ENCODE peak calls at places on chromosomes 12 and 14, in ten cellular contexts. O is prostate gland, X is lower leg skin, I is ovary, P is right lobe of liver, H is H54, R is spleen, Z is endothelial cell of umbilical vein, F is stomach, S is adrenal gland. U is an unnamed sample.

GRCh38 chr14:88228519-88229236 is 94.4 kb downstream of the KCNK10 start:
- DNase-seq in O (no peak), X (no peak), I (no peak), P (no peak), H (no peak), R (no peak), Z (no peak), F (no peak), S (no peak), U (no peak)

GRCh38 chr14:74257078-74257987 is 18.1 kb downstream of the VSX2 start:
- DNase-seq in O (peak; percentile 8), X (no peak), I (peak; percentile 58), P (peak; percentile 49), H (peak; percentile 43), R (peak; percentile 89), Z (peak; percentile 21), F (peak; percentile 44), S (peak; percentile 41), U (no peak)

GRCh38 chr12:16685107-16685506 is 79.1 kb upstream of the LMO3 start:
- DNase-seq in O (no peak), X (no peak), I (no peak), P (no peak), H (no peak), R (no peak), Z (no peak), F (no peak), S (no peak), U (no peak)

GRCh38 chr12:92582888-92583287 is 119.9 kb upstream of the PLEKHG7 start:
- DNase-seq in O (no peak), X (no peak), I (no peak), P (no peak), H (no peak), R (no peak), Z (no peak), F (no peak), S (no peak), U (no peak)

GRCh38 chr14:50109342-50109741 is 7.0 kb downstream of the VCPKMT start:
- DNase-seq in O (no peak), X (no peak), I (no peak), P (no peak), H (no peak), R (no peak), Z (peak; percentile 11), F (no peak), S (no peak), U (peak; percentile 23)

GRCh38 chr12:113933201-113933786 is 32.8 kb downstream of the RBM19 start:
- DNase-seq in O (no peak), X (no peak), I (peak; percentile 77), P (no peak), H (no peak), R (no peak), Z (no peak), F (no peak), S (no peak), U (no peak)

GRCh38 chr12:57169969-57170368 is 22.6 kb upstream of the LRP1-AS start:
- DNase-seq in O (no peak), X (no peak), I (no peak), P (no peak), H (no peak), R (no peak), Z (no peak), F (no peak), S (no peak), U (no peak)

GRCh38 chr14:85934123-85934885 is 404.4 kb downstream of the FLRT2 start:
- DNase-seq in O (no peak), X (no peak), I (peak; percentile 13), P (peak; percentile 27), H (peak; percentile 3), R (peak; percentile 72), Z (peak; percentile 29), F (peak; percentile 38), S (peak; percentile 19), U (peak; percentile 15)

GRCh38 chr14:70791971-70792370 is 17.3 kb downstream of the MAP3K9 start:
- DNase-seq in O (no peak), X (no peak), I (no peak), P (no peak), H (no peak), R (no peak), Z (no peak), F (no peak), S (no peak), U (no peak)

GRCh38 chr12:92304335-92305066 is 158.9 kb upstream of the BTG1 start:
- DNase-seq in O (no peak), X (no peak), I (no peak), P (no peak), H (no peak), R (no peak), Z (peak; percentile 54), F (no peak), S (no peak), U (no peak)

GRCh38 chr14:29370024-29370423 is 557.6 kb downstream of the PRKD1 start:
- DNase-seq in O (no peak), X (no peak), I (no peak), P (no peak), H (no peak), R (no peak), Z (no peak), F (no peak), S (no peak), U (no peak)

GRCh38 chr12:121011820-121012219 is 4.5 kb downstream of the C12orf43 start:
- DNase-seq in O (no peak), X (no peak), I (no peak), P (no peak), H (no peak), R (no peak), Z (no peak), F (no peak), S (no peak), U (no peak)

GRCh38 chr12:109134186-109134917 is 18.0 kb downstream of the ACACB start:
- DNase-seq in O (no peak), X (no peak), I (no peak), P (peak; percentile 78), H (peak; percentile 59), R (peak; percentile 75), Z (no peak), F (peak; percentile 31), S (peak; percentile 74), U (no peak)

GRCh38 chr14:86515195-86515594 is 985.3 kb downstream of the FLRT2 start:
- DNase-seq in O (no peak), X (no peak), I (no peak), P (no peak), H (no peak), R (no peak), Z (no peak), F (no peak), S (no peak), U (no peak)

GRCh38 chr12:9331218-9331626 is 123.0 kb upstream of the PZP start:
- DNase-seq in O (peak; percentile 55), X (peak; percentile 41), I (peak; percentile 78), P (peak; percentile 66), H (peak; percentile 66), R (peak; percentile 90), Z (peak; percentile 53), F (peak; percentile 78), S (peak; percentile 82), U (peak; percentile 44)

DNA sequence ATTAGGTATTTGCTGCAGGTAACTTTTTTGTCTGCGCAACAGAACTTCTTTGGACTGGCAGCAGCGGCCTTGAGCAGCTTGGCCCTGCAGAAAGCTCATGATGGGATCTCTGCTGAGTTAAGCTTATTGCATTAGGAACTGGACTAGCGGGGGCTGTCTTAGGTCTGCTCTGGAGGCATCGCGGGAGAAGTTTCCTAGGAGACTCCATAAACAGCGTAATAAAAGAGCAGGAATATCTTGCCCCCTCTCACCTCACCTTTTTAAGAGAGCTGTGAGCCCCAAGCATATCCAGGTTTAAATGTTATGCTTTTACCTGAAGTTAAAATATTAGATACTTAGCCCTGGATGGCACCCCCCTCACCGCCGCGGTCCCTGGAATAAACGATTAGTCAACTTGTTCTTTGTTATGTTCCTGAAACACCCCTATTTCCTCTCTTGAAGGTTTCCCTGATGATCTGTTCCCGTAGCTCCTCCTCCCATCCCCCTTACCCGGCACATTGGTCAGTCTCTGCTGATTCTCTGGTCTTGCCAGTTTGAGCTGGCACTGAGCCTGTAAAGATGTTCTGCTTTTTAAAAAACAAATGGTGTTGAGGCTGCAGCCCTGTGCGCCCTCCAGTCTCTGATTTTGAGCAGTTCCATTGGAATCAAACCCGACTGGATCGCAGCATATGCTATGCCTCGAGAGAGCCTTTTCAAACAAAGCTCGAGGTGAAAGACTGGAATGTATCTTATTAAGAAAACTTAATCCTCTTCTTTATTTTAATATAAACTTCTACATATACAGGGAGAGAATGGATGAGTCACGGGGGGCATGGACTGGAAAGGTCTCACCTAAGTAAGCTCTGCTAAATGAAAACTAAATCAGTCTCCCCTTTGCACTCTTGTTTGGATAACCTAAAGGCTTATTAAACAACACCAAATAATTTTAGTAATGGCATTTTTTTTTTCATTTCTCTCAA is 1.9 kb downstream of the MLXIP start:
- DNase-seq in O (peak; percentile 60), X (peak; percentile 81), I (no peak), P (peak; percentile 66), H (peak; percentile 96), R (peak; percentile 81), Z (peak; percentile 91), F (peak; percentile 54), S (peak; percentile 93), U (no peak)
- TF ChIP-seq POLR2A in O (peak; percentile 42), X (no peak), I (peak; percentile 51), P (peak; percentile 79), H (no peak), R (no peak), Z (peak; percentile 80), F (no peak), S (peak; percentile 43), U (no peak)

GRCh38 chr14:20667957-20668356 is 16.4 kb upstream of the RNASE4 start:
- DNase-seq in O (no peak), X (no peak), I (no peak), P (no peak), H (no peak), R (no peak), Z (no peak), F (no peak), S (no peak), U (no peak)
- TF ChIP-seq POLR2A in O (no peak), X (no peak), I (no peak), P (no peak), H (no peak), R (no peak), Z (no peak), F (no peak), S (no peak), U (no peak)

DNA sequence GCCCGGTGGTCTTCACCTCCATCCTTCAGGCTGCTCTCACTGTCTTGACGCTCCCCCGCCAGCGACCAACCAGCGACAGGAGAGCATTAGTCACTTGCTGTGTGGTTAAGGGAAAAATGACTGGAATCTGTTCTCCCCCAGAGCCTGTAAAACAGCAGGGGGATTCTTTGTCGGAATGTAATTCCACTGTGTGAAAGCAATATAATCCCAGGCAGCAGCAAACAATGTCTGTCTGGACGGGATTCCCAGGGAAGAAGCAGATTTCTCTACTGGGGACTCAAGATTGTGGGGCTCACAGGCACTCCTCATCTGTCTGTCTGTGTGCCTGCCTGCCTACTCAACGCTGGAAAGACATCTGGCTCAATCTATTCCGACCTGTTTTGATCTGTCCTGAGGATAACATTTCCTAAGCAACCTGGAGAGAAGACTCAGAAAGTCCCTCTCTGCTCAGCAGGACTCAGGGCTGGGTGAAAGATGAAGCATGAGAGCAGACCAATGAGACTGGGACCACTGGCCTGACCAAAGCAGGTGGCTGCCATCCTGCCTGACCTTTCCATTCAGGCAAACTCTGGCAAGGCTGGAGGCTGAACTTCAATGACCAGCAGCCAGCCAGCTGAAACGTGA is 54.6 kb downstream of the NUAK1 start:
- DNase-seq in O (no peak), X (no peak), I (no peak), P (no peak), H (peak; percentile 70), R (no peak), Z (no peak), F (no peak), S (no peak), U (peak; percentile 29)
- TF ChIP-seq POLR2A in O (no peak), X (no peak), I (no peak), P (no peak), H (peak; percentile 11), R (no peak), Z (no peak), F (no peak), S (no peak), U (no peak)

GRCh38 chr14:20802341-20803084 is at the start of gene RNASE1:
- DNase-seq in O (no peak), X (peak; percentile 56), I (peak; percentile 43), P (no peak), H (no peak), R (no peak), Z (peak; percentile 85), F (peak; percentile 71), S (peak; percentile 79), U (peak; percentile 33)
- TF ChIP-seq POLR2A in O (peak; percentile 20), X (no peak), I (no peak), P (peak; percentile 31), H (no peak), R (no peak), Z (peak; percentile 51), F (no peak), S (no peak), U (no peak)